ENCODE peak calls at places on chromosomes 7 and 10, in five cellular contexts. I, F, S, K and O are unnamed samples.

GRCh38 chr7:27661776-27662489 is 750 bp downstream of the HIBADH start:
- DNase-seq in S (no peak), F (peak; percentile 19), I (peak; percentile 52), K (peak; percentile 35), O (no peak)

GRCh38 chr10:90857635-90858488 is at the start of gene HTR7:
- DNase-seq in I (peak; percentile 60), F (peak; percentile 33), K (peak; percentile 69), S (no peak), O (no peak)

GRCh38 chr7:77897004-77897547 is 98.5 kb downstream of the PHTF2 start:
- DNase-seq in F (no peak), S (no peak), K (no peak), I (no peak), O (no peak)

GRCh38 chr7:79258826-79259225 is 194.6 kb downstream of the MAGI2 start:
- DNase-seq in K (no peak), I (no peak), S (no peak), F (no peak), O (no peak)

GRCh38 chr10:30494558-30494957 is 60.6 kb downstream of the MAP3K8 start:
- DNase-seq in K (no peak), I (no peak), S (no peak), F (no peak), O (no peak)

GRCh38 chr7:151339651-151340377 is 1.8 kb upstream of the NUB1 start:
- DNase-seq in K (no peak), F (no peak), I (no peak), S (no peak), O (no peak)

GRCh38 chr10:61750943-61751471 is 88.3 kb downstream of the CABCOCO1 start:
- DNase-seq in I (peak; percentile 90), F (peak; percentile 69), K (peak; percentile 35), S (no peak), O (peak; percentile 13)

GRCh38 chr7:138825049-138825721 is 27.2 kb upstream of the ATP6V0A4 start:
- DNase-seq in S (no peak), F (no peak), I (no peak), K (no peak), O (no peak)

GRCh38 chr10:13917791-13918190 is 331.0 kb downstream of the PRPF18 start:
- DNase-seq in S (no peak), K (no peak), F (no peak), I (no peak), O (no peak)

GRCh38 chr10:98041352-98042043 is 11.1 kb upstream of the CRTAC1 start:
- DNase-seq in S (peak; percentile 11), I (peak; percentile 69), K (peak; percentile 36), F (peak; percentile 39), O (peak; percentile 10)

GRCh38 chr7:108716783-108717182 is 147.1 kb downstream of the DNAJB9 start:
- DNase-seq in K (no peak), S (peak; percentile 27), I (no peak), F (peak; percentile 48), O (no peak)

GRCh38 chr7:48438196-48438595 is 266.9 kb downstream of the ABCA13 start:
- DNase-seq in S (no peak), F (no peak), I (no peak), K (no peak), O (no peak)

GRCh38 chr10:110751845-110752244 is 107.7 kb downstream of the RBM20 start:
- DNase-seq in I (no peak), S (no peak), K (no peak), F (no peak), O (no peak)

GRCh38 chr10:101607124-101607523 is 19.0 kb downstream of the DPCD start:
- DNase-seq in K (no peak), I (no peak), S (no peak), F (no peak), O (no peak)

GRCh38 chr7:143936087-143937009 is 1.3 kb downstream of the OR2F2 start:
- DNase-seq in I (no peak), F (peak; percentile 85), S (peak; percentile 63), K (no peak), O (peak; percentile 16)

GRCh38 chr7:12570529-12571461 is at the start of gene SCIN:
- DNase-seq in F (no peak), S (no peak), K (no peak), I (peak; percentile 77), O (no peak)

GRCh38 chr10:131698986-131699385 is 201.8 kb upstream of the PPP2R2D start:
- DNase-seq in S (no peak), I (no peak), F (no peak), K (peak; percentile 1), O (no peak)

GRCh38 chr10:110416776-110417732 is 80.7 kb upstream of the DUSP5 start:
- DNase-seq in I (peak; percentile 65), F (no peak), S (no peak), K (no peak), O (no peak)

GRCh38 chr10:129074939-129075338 is 392.1 kb upstream of the MGMT start:
- DNase-seq in I (no peak), S (no peak), F (no peak), K (no peak), O (no peak)
- TF ChIP-seq CTCF in I (no peak), S (no peak), F (no peak), K (no peak), O (no peak)

GRCh38 chr10:121661451-121661851 is 63.2 kb upstream of the FGFR2 start:
- DNase-seq in S (no peak), K (no peak), I (no peak), F (no peak), O (no peak)

GRCh38 chr10:121662531-121662930 is 64.3 kb upstream of the FGFR2 start:
- DNase-seq in K (no peak), I (no peak), F (no peak), S (no peak), O (no peak)

GRCh38 chr10:121664671-121665070 is 66.4 kb upstream of the FGFR2 start:
- DNase-seq in S (no peak), K (no peak), I (no peak), F (no peak), O (no peak)

GRCh38 chr10:121665809-121666208 is 67.6 kb upstream of the FGFR2 start:
- DNase-seq in K (no peak), I (no peak), S (no peak), F (no peak), O (no peak)

GRCh38 chr10:121662945-121663917 is 65.0 kb upstream of the FGFR2 start:
- DNase-seq in I (no peak), S (no peak), K (no peak), F (no peak), O (no peak)
- TF ChIP-seq CTCF in I (no peak), S (peak; percentile 15), K (no peak), F (no peak), O (no peak)

DNA sequence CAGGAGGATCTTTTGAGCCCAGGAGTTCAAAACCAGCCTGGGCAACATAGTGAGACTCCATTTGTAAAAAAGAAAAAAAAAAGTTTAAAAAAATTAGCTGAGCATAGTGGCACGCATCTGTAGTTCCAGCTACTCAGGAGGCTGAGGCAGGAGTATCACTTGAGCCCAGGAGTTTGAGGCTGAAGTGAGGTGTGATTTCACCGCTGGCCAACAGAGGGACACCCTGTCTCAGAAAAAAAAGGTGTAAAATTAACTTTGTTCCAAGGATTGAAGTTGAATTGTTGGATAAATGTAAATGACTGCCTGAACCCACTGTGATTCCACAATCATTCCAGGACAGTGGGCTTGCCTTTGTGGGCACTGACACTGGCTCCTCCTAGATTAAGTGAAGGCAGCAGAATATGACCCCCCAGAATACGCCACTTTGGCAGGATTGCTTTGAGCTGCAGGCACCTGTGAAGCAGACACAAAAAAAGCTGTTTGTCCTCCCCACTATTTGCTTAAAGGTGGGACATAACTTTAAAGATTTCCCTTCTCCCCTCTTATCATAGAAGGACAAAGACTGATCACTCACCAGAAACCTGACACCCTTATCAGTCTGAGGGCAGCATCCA is 57.2 kb upstream of the FOXI2 start:
- DNase-seq in K (no peak), F (no peak), S (no peak), I (no peak), O (no peak)
- TF ChIP-seq CTCF in K (no peak), F (no peak), S (no peak), I (peak; percentile 14), O (no peak)

DNA sequence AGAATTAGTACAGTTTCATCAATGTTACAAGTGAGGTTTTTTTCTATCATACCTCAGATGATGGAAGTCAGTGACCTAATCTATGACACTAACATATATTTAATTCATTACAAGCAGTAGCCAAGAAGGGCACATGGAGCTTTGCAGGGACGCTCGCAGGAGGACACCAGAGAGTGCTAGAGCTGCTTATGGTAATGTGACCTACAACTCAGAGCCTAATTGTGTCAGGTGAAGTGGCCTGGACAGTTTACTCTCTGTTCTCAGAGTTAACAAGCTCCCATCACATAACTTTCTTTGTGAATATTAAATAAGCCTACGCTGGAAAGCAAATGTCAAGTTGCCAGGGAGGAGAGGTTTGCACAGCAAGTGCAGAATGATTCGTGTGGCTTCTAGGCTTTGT is 11.6 kb upstream of the CNNM2 start:
- DNase-seq in S (no peak), I (no peak), K (no peak), F (no peak), O (no peak)
- TF ChIP-seq CTCF in S (no peak), I (no peak), K (no peak), F (no peak), O (no peak)